ENCODE peak calls at places on chromosomes 13 and 19, in four cellular contexts. One of them, this sample, is unnamed.
A peak's percentile ranks its signal among the peaks of the same experiment; 100 is the strongest.

GRCh38 chr13:95367309-95367843 is 66.1 kb upstream of the ABCC4 start:
- DNase-seq in mucosa of descending colon: no peak
- DNase-seq in cardiac muscle cell: no peak
- DNase-seq in pancreas: no peak
- DNase-seq in this sample: no peak

GRCh38 chr13:79749985-79750551 is 269.1 kb downstream of the NDFIP2 start:
- DNase-seq in pancreas: peak; percentile 41
- DNase-seq in mucosa of descending colon: no peak
- DNase-seq in cardiac muscle cell: peak; percentile 66
- DNase-seq in this sample: no peak

GRCh38 chr13:62910541-62910940 is 1494.9 kb upstream of the PCDH20 start:
- DNase-seq in pancreas: no peak
- DNase-seq in cardiac muscle cell: no peak
- DNase-seq in mucosa of descending colon: no peak
- DNase-seq in this sample: no peak

GRCh38 chr13:39676315-39676876 is 20.9 kb downstream of the COG6 start:
- DNase-seq in pancreas: no peak
- DNase-seq in mucosa of descending colon: no peak
- DNase-seq in cardiac muscle cell: peak; percentile 60
- DNase-seq in this sample: peak; percentile 44

GRCh38 chr13:35252536-35253205 is 223.8 kb downstream of the MAB21L1 start:
- DNase-seq in cardiac muscle cell: no peak
- DNase-seq in pancreas: no peak
- DNase-seq in mucosa of descending colon: no peak
- DNase-seq in this sample: no peak

GRCh38 chr13:103788061-103788652 is 721.9 kb upstream of the SLC10A2 start:
- DNase-seq in cardiac muscle cell: peak; percentile 64
- DNase-seq in pancreas: no peak
- DNase-seq in mucosa of descending colon: no peak
- DNase-seq in this sample: no peak

GRCh38 chr13:99355267-99356215 is 48.3 kb upstream of the GPR183 start:
- DNase-seq in cardiac muscle cell: no peak
- DNase-seq in mucosa of descending colon: no peak
- DNase-seq in pancreas: no peak
- DNase-seq in this sample: peak; percentile 20

GRCh38 chr13:84567848-84568247 is 685.6 kb upstream of the SLITRK1 start:
- DNase-seq in pancreas: no peak
- DNase-seq in mucosa of descending colon: no peak
- DNase-seq in cardiac muscle cell: no peak
- DNase-seq in this sample: no peak

GRCh38 chr19:42113641-42114348 is 18.5 kb downstream of the POU2F2 start:
- DNase-seq in mucosa of descending colon: no peak
- DNase-seq in cardiac muscle cell: no peak
- DNase-seq in pancreas: peak; percentile 31
- DNase-seq in this sample: no peak

GRCh38 chr13:26678796-26679195 is 81.8 kb downstream of the GPR12 start:
- DNase-seq in mucosa of descending colon: no peak
- DNase-seq in cardiac muscle cell: no peak
- DNase-seq in pancreas: no peak
- DNase-seq in this sample: no peak

GRCh38 chr13:49926019-49926418 is 10.1 kb downstream of the SPRYD7 start:
- DNase-seq in pancreas: no peak
- DNase-seq in cardiac muscle cell: no peak
- DNase-seq in mucosa of descending colon: no peak
- DNase-seq in this sample: no peak

GRCh38 chr19:56217039-56217949 is 15.2 kb downstream of the ZSCAN5C start:
- DNase-seq in pancreas: no peak
- DNase-seq in mucosa of descending colon: peak; percentile 19
- DNase-seq in cardiac muscle cell: no peak
- DNase-seq in this sample: no peak

GRCh38 chr19:54206831-54207177 is 6.1 kb downstream of the RPS9 start:
- DNase-seq in pancreas: no peak
- DNase-seq in cardiac muscle cell: no peak
- DNase-seq in mucosa of descending colon: no peak
- DNase-seq in this sample: peak; percentile 39
- H3K36me3 ChIP-seq in pancreas: peaks cover 7% of the 10 kb centered on the region
- H3K36me3 ChIP-seq in cardiac muscle cell: peaks cover 60% of the 10 kb centered on the region
- H3K36me3 ChIP-seq in mucosa of descending colon: peaks cover 7% of the 10 kb centered on the region
- H3K36me3 ChIP-seq in this sample: peaks cover 63% of the 10 kb centered on the region

GRCh38 chr19:48914181-48914580 is 14.1 kb downstream of the NUCB1 start:
- DNase-seq in cardiac muscle cell: no peak
- DNase-seq in pancreas: no peak
- DNase-seq in mucosa of descending colon: no peak
- DNase-seq in this sample: no peak
- H3K36me3 ChIP-seq in cardiac muscle cell: peaks cover 45% of the 10 kb centered on the region
- H3K36me3 ChIP-seq in pancreas: peaks cover 3% of the 10 kb centered on the region
- H3K36me3 ChIP-seq in mucosa of descending colon: no peaks in the 10 kb centered on the region
- H3K36me3 ChIP-seq in this sample: peaks cover 48% of the 10 kb centered on the region

DNA sequence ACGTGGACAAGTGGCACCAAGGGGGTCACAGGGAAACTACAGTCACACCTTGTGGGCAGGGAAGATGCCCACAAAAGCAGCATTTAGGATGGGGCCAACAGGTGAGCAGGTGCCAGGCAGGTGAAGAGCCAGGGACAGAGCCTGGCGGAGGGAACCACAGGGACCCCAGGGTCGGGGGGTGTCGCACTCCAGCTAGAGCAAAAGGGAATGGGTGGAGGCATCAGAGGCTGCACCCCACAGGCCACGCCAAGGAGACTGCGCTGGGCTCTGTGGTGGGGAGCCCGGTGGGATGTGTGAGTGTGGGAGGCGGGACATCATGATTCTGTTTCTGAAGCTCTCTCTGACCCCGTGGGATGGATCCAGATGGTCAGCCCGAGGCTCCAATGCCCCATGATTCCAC is 66.7 kb downstream of the EPS15L1 start:
- DNase-seq in pancreas: no peak
- DNase-seq in cardiac muscle cell: no peak
- DNase-seq in mucosa of descending colon: no peak
- DNase-seq in this sample: no peak
- H3K36me3 ChIP-seq in pancreas: peaks cover 7% of the 10 kb centered on the region
- H3K36me3 ChIP-seq in cardiac muscle cell: peaks cover 42% of the 10 kb centered on the region
- H3K36me3 ChIP-seq in mucosa of descending colon: peaks cover 22% of the 10 kb centered on the region
- H3K36me3 ChIP-seq in this sample: peaks cover 55% of the 10 kb centered on the region

GRCh38 chr19:2232286-2233151 is 3.6 kb downstream of the PLEKHJ1 start:
- DNase-seq in mucosa of descending colon: no peak
- DNase-seq in pancreas: no peak
- DNase-seq in cardiac muscle cell: no peak
- DNase-seq in this sample: no peak
- H3K36me3 ChIP-seq in mucosa of descending colon: peaks cover 6% of the 10 kb centered on the region
- H3K36me3 ChIP-seq in pancreas: no peaks in the 10 kb centered on the region
- H3K36me3 ChIP-seq in cardiac muscle cell: peaks cover 24% of the 10 kb centered on the region
- H3K36me3 ChIP-seq in this sample: peaks cover 6% of the 10 kb centered on the region

GRCh38 chr19:54339646-54340358 is 840 bp upstream of the LILRA4 start:
- DNase-seq in cardiac muscle cell: no peak
- DNase-seq in mucosa of descending colon: no peak
- DNase-seq in pancreas: no peak
- DNase-seq in this sample: no peak
- H3K36me3 ChIP-seq in cardiac muscle cell: no peaks in the 10 kb centered on the region
- H3K36me3 ChIP-seq in mucosa of descending colon: no peaks in the 10 kb centered on the region
- H3K36me3 ChIP-seq in pancreas: no peaks in the 10 kb centered on the region
- H3K36me3 ChIP-seq in this sample: no peaks in the 10 kb centered on the region

DNA sequence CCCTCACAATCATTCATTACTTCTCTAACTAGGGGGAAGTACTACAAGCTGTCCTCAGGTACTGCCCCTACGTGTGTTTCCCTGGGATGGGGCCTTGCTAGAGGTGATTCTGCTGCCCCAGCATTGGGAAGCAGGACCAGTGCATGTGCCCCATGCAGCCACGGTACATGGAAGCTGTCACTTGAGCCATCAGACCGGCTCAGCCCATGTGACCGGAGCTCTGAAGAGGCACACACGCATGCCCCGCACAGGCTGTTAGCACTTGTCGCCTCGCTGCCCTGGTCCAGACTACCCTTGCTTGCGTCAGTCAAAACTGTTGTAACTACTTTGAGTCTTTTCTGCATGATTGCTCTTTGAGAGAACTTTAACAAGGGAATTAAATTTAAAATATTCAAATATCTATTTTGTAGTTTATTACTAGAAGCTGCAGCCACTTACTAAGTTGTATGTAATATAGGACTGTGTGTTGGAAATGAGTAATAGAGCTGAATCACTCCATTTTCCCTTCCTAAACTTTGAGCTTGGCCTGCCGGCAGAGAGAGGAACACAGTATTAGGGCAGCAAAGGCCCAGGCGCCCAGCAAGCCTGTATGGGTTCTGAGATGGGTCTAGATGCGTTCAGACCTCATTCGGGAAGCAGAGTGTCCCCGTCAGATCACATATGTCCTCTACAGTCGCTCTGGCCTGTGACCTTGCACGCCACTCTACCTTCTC is 42.2 kb downstream of the DHRS12 start:
- DNase-seq in cardiac muscle cell: peak; percentile 63
- DNase-seq in pancreas: no peak
- DNase-seq in mucosa of descending colon: no peak
- DNase-seq in this sample: no peak
- H3K36me3 ChIP-seq in cardiac muscle cell: no peaks in the 10 kb centered on the region
- H3K36me3 ChIP-seq in pancreas: no peaks in the 10 kb centered on the region
- H3K36me3 ChIP-seq in mucosa of descending colon: no peaks in the 10 kb centered on the region
- H3K36me3 ChIP-seq in this sample: peaks cover 10% of the 10 kb centered on the region

GRCh38 chr19:18168673-18169381 is 4.8 kb upstream of the IFI30 start:
- DNase-seq in pancreas: peak; percentile 20
- DNase-seq in cardiac muscle cell: no peak
- DNase-seq in mucosa of descending colon: no peak
- DNase-seq in this sample: no peak

GRCh38 chr19:18165794-18166544 is 7.6 kb upstream of the IFI30 start:
- DNase-seq in pancreas: no peak
- DNase-seq in cardiac muscle cell: no peak
- DNase-seq in mucosa of descending colon: no peak
- DNase-seq in this sample: no peak

GRCh38 chr19:18167975-18168645 is 5.5 kb upstream of the IFI30 start:
- DNase-seq in mucosa of descending colon: peak; percentile 63
- DNase-seq in cardiac muscle cell: peak; percentile 56
- DNase-seq in pancreas: no peak
- DNase-seq in this sample: peak; percentile 62

GRCh38 chr19:18164072-18164471 is 9.5 kb upstream of the IFI30 start:
- DNase-seq in pancreas: no peak
- DNase-seq in cardiac muscle cell: no peak
- DNase-seq in mucosa of descending colon: no peak
- DNase-seq in this sample: no peak

GRCh38 chr19:18167011-18167410 is 6.6 kb upstream of the IFI30 start:
- DNase-seq in mucosa of descending colon: no peak
- DNase-seq in cardiac muscle cell: no peak
- DNase-seq in pancreas: no peak
- DNase-seq in this sample: no peak
- H3K36me3 ChIP-seq in mucosa of descending colon: peaks cover 6% of the 10 kb centered on the region
- H3K36me3 ChIP-seq in cardiac muscle cell: peaks cover 17% of the 10 kb centered on the region
- H3K36me3 ChIP-seq in pancreas: no peaks in the 10 kb centered on the region
- H3K36me3 ChIP-seq in this sample: peaks cover 12% of the 10 kb centered on the region

GRCh38 chr19:10815969-10816635 is 19.9 kb downstream of the TMED1 start:
- DNase-seq in mucosa of descending colon: no peak
- DNase-seq in cardiac muscle cell: no peak
- DNase-seq in pancreas: no peak
- DNase-seq in this sample: no peak
- H3K36me3 ChIP-seq in mucosa of descending colon: peaks cover 10% of the 10 kb centered on the region
- H3K36me3 ChIP-seq in cardiac muscle cell: peaks cover 15% of the 10 kb centered on the region
- H3K36me3 ChIP-seq in pancreas: no peaks in the 10 kb centered on the region
- H3K36me3 ChIP-seq in this sample: peaks cover 25% of the 10 kb centered on the region

GRCh38 chr19:55047951-55048350 is 9.9 kb upstream of the GP6 start:
- DNase-seq in mucosa of descending colon: no peak
- DNase-seq in pancreas: no peak
- DNase-seq in cardiac muscle cell: no peak
- DNase-seq in this sample: no peak
- H3K36me3 ChIP-seq in mucosa of descending colon: peaks cover 10% of the 10 kb centered on the region
- H3K36me3 ChIP-seq in pancreas: peaks cover 3% of the 10 kb centered on the region
- H3K36me3 ChIP-seq in cardiac muscle cell: peaks cover 26% of the 10 kb centered on the region
- H3K36me3 ChIP-seq in this sample: peaks cover 42% of the 10 kb centered on the region

GRCh38 chr19:12111176-12111575 is 29.0 kb downstream of the ZNF20 start:
- DNase-seq in cardiac muscle cell: no peak
- DNase-seq in mucosa of descending colon: no peak
- DNase-seq in pancreas: no peak
- DNase-seq in this sample: no peak

GRCh38 chr19:12113121-12113520 is 27.0 kb downstream of the ZNF20 start:
- DNase-seq in pancreas: no peak
- DNase-seq in mucosa of descending colon: no peak
- DNase-seq in cardiac muscle cell: no peak
- DNase-seq in this sample: no peak

GRCh38 chr19:12117203-12117970 is 22.8 kb downstream of the ZNF20 start:
- DNase-seq in pancreas: no peak
- DNase-seq in mucosa of descending colon: no peak
- DNase-seq in cardiac muscle cell: no peak
- DNase-seq in this sample: no peak

GRCh38 chr19:12112238-12112637 is 27.9 kb downstream of the ZNF20 start:
- DNase-seq in mucosa of descending colon: no peak
- DNase-seq in cardiac muscle cell: no peak
- DNase-seq in pancreas: no peak
- DNase-seq in this sample: no peak

GRCh38 chr19:12112701-12113100 is 27.4 kb downstream of the ZNF20 start:
- DNase-seq in pancreas: no peak
- DNase-seq in cardiac muscle cell: no peak
- DNase-seq in mucosa of descending colon: no peak
- DNase-seq in this sample: no peak
- H3K36me3 ChIP-seq in pancreas: peaks cover 5% of the 10 kb centered on the region
- H3K36me3 ChIP-seq in cardiac muscle cell: peaks cover 27% of the 10 kb centered on the region
- H3K36me3 ChIP-seq in mucosa of descending colon: no peaks in the 10 kb centered on the region
- H3K36me3 ChIP-seq in this sample: no peaks in the 10 kb centered on the region

This sample was measured in CD4-positive, alpha-beta memory T cell.